ENCODE peak calls at places on chromosomes 1 and 21, in five cellular contexts. H, A, F, Z and D are unnamed samples.

GRCh38 chr1:226643167-226643566 is 94.6 kb downstream of the STUM start:
- DNase-seq in H (peak), A (peak), F (peak), Z (no peak), D (no peak)

GRCh38 chr1:201213106-201213770 is 22.6 kb downstream of the IGFN1 start:
- DNase-seq in H (no peak), A (no peak), F (no peak), Z (no peak), D (no peak)

GRCh38 chr1:230087034-230087721 is 20.1 kb downstream of the GALNT2 start:
- DNase-seq in H (no peak), A (no peak), F (no peak), Z (no peak), D (no peak)

GRCh38 chr1:232163533-232163932 is 466.4 kb downstream of the SIPA1L2 start:
- DNase-seq in H (no peak), A (no peak), F (no peak), Z (no peak), D (no peak)

GRCh38 chr1:154943649-154944421 is 7.3 kb upstream of the PMVK start:
- DNase-seq in H (no peak), A (peak), F (peak), Z (peak), D (peak)

GRCh38 chr1:53413175-53414001 is 45.8 kb upstream of the DMRTB1 start:
- DNase-seq in H (peak), A (no peak), F (peak), Z (no peak), D (no peak)

GRCh38 chr1:230627767-230628166 is 14.5 kb upstream of the COG2 start:
- DNase-seq in H (no peak), A (no peak), F (no peak), Z (no peak), D (no peak)

GRCh38 chr1:207981976-207982375 is 71.1 kb upstream of the CD34 start:
- DNase-seq in H (no peak), A (no peak), F (peak), Z (no peak), D (no peak)

GRCh38 chr1:13764933-13765332 is 64.9 kb downstream of the PRDM2 start:
- DNase-seq in H (no peak), A (no peak), F (no peak), Z (no peak), D (no peak)

GRCh38 chr1:177959793-177960515 is 9.9 kb downstream of the SEC16B start:
- DNase-seq in H (no peak), A (no peak), F (peak), Z (no peak), D (no peak)

GRCh38 chr1:155858805-155859233 is 548 bp upstream of the SYT11 start:
- DNase-seq in H (peak), A (peak), F (no peak), Z (no peak), D (no peak)

GRCh38 chr21:28066051-28066450 is 926.6 kb downstream of the LTN1 start:
- DNase-seq in H (no peak), A (no peak), F (peak), Z (no peak), D (no peak)

GRCh38 chr1:162412002-162412401 is at the start of gene SH2D1B:
- DNase-seq in H (no peak), A (no peak), F (no peak), Z (no peak), D (no peak)

GRCh38 chr1:47257224-47257623 is 25.2 kb upstream of the TAL1 start:
- DNase-seq in H (no peak), A (no peak), F (no peak), Z (no peak), D (no peak)

GRCh38 chr1:9066945-9067807 is 2.3 kb downstream of the SLC2A5 start:
- DNase-seq in H (no peak), A (peak), F (peak), Z (peak), D (peak)

GRCh38 chr1:184514447-184514846 is 127.6 kb downstream of the C1orf21 start:
- DNase-seq in H (no peak), A (no peak), F (peak), Z (no peak), D (no peak)

GRCh38 chr1:54134301-54134700 is 18.5 kb downstream of the CDCP2 start:
- DNase-seq in H (no peak), A (no peak), F (no peak), Z (no peak), D (no peak)

GRCh38 chr1:202888204-202888506 is 794 bp downstream of the RABIF start:
- DNase-seq in H (no peak), A (no peak), F (peak), Z (no peak), D (no peak)

GRCh38 chr1:153612755-153613331 is at the start of gene S100A16:
- DNase-seq in H (no peak), A (peak), F (peak), Z (peak), D (peak)